ENCODE peak calls at places on chromosomes 2 and 18, in five cellular contexts. V is dorsolateral prefrontal cortex; B is CD8-positive, alpha-beta T cell; T is astrocyte of the spinal cord; R is GM23338. C is an unnamed sample.

GRCh38 chr18:34492652-34493051 is 217.4 kb upstream of the DTNA start:
- DNase-seq in V (no peak), B (no peak), T (peak; percentile 22), R (peak; percentile 60), C (no peak)

GRCh38 chr2:179613701-179614100 is 247.7 kb downstream of the ZNF385B start:
- DNase-seq in V (no peak), B (no peak), T (no peak), R (no peak), C (no peak)

GRCh38 chr2:73203055-73203681 is 794 bp downstream of the NOTO start:
- DNase-seq in V (no peak), B (no peak), T (no peak), R (peak; percentile 60), C (no peak)

GRCh38 chr18:63892544-63892943 is 5.0 kb downstream of the SERPINB2 start:
- DNase-seq in V (no peak), B (no peak), T (no peak), R (no peak), C (no peak)

GRCh38 chr2:200728630-200729029 is 83.1 kb upstream of the BZW1 start:
- DNase-seq in V (no peak), B (no peak), T (peak; percentile 19), R (no peak), C (no peak)

GRCh38 chr2:88090446-88091283 is 23.0 kb downstream of the SMYD1 start:
- DNase-seq in V (peak; percentile 62), B (no peak), T (no peak), R (no peak), C (no peak)

GRCh38 chr18:11750171-11750570 is 61.1 kb downstream of the GNAL start:
- DNase-seq in V (no peak), B (no peak), T (no peak), R (no peak), C (no peak)

GRCh38 chr2:168357799-168358504 is 98.1 kb upstream of the CERS6 start:
- DNase-seq in V (no peak), B (no peak), T (no peak), R (no peak), C (no peak)

GRCh38 chr2:201901770-201902169 is 95.4 kb downstream of the CDK15 start:
- DNase-seq in V (no peak), B (no peak), T (no peak), R (peak; percentile 67), C (no peak)

DNA sequence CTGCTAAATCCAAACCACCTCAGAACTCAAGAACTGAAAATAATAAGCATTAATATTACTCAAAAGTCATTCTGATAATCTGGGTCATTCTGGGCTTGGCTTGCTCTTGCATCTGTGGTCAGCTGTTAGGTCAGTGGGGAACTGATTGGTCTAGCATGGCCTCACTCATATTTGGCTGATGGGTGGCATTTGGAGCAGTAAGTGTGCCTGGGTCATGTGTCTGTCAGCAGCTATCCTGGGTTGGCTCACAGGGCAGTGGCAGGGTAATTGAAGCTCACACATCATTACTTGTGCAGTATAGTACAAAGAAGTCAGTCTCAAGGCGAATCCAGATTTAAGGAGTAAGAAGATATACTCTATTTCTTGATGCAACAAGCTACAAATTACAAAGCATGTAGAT is 9.6 kb downstream of the RPL37A start:
- DNase-seq in V (no peak), B (no peak), T (no peak), R (no peak), C (no peak)
- H3K4me3 ChIP-seq in V (no peak overlapping the region), B (no peak overlapping the region), T (no peak overlapping the region), R (no peak overlapping the region), C (no peak overlapping the region)

DNA sequence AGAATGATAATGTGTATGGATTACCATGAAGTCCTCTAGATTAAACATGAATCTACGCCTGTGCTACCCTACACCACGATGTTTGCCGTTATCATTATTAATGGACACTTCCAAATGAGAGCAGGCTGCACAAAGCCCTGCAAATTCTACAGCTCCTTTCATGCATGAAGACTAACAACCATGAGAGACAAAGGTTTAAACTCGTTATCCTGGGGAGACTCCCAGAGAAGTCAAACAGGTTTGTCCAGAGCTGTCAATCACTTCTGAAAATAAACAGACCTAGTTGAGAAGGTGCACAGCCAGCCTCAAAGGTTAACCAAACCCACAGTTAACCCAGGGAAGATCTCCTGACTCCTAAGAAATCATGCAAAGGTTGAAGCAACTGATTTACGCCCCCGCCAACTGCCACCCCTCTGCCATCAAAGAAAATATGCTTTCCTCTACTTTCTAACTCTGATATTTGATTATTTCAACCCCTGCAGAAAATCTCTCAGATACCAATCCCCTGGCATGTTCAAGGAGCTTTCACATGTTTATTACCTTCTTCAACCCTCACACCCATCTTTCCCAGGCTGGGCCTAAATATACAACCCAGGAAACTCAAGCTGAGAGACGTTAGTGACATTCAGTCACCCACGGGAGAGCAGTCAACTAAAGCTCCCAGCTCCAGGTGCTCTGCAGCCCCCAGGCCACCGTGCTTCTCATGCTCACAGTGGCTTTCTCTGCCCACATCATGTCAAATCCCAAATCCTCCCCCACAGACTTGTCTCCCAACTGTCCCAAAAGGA is 35.9 kb downstream of the MYO5B start:
- DNase-seq in V (no peak), B (no peak), T (no peak), R (no peak), C (no peak)
- H3K4me3 ChIP-seq in V (no peak overlapping the region), B (no peak overlapping the region), T (no peak overlapping the region), R (no peak overlapping the region), C (no peak overlapping the region)

DNA sequence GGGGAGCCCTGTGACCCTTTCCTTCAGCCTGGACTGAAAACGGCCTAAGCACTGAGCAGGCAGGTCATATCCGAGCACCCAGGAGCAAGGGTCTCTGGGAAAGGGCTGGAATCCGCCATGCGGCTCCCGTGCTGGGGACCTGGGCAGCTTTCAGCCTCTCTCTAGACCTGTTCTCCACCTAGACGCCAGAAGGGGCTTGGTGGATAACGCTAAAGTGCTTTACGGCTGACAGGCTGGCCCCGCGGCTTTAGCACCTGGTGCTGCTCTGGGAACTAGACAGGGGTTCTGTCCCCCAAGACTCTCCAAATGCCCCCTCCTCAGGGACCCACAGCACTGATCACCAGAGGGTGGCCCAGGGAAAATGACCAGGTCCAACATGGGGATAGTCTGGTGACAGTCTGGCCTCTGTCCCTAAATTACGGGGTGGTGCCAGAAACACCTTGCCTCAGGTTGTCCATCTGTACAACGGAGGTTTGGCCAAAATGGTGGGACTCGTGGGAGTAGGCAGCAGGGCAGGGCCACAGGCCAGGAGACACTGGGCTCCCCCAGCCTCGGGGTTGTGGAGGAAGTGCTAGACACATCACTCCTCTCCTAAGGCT is 13.0 kb downstream of the SDC1 start:
- DNase-seq in V (no peak), B (no peak), T (no peak), R (no peak), C (no peak)
- H3K4me3 ChIP-seq in V (no peak overlapping the region), B (no peak overlapping the region), T (no peak overlapping the region), R (no peak overlapping the region), C (no peak overlapping the region)

DNA sequence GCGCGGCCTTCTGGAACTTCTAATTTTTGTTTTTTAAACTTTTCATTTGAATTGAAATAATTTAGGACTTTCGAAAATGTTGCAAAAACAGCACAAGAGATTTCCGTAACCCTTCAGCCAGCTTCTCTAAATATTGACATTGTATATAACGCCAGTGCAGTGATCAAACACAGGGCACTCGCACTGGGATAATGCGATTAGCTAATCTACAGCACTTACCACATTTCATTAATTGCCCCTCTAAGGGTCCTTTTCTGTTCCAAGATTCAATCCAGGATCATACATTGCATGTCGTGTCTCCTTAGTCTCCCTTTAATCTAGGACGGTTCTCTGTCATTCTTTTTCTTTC is 342 bp upstream of the CD302 start:
- DNase-seq in V (no peak), B (no peak), T (no peak), R (no peak), C (no peak)
- H3K4me3 ChIP-seq in V (peak overlapping the region; percentile 76), B (peak overlapping the region; percentile 71), T (peak overlapping the region; percentile 74), R (peak overlapping the region; percentile 87), C (no peak overlapping the region)

DNA sequence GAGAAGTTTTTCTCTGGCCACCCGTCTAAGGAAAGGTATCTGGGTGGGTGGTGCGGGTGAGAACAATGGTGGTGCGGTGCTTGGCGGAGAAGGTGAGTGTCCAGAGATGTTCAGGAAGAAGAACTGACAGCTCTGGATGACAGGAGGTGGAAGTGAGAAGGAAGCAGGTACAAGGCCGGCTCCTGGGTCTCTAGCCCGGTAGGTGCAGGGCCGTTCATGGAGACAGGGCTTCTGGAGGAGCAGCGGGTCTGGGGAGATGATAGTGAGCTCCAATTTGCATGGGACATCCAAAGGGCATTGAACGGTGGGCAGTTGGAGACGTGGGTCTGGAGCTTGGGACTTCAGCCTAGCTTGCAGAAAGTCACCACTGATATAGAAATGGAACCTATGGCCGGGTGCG is 979 bp upstream of the FAHD2B start:
- DNase-seq in V (no peak), B (no peak), T (no peak), R (no peak), C (no peak)
- H3K4me3 ChIP-seq in V (peak overlapping the region; percentile 48), B (peak overlapping the region; percentile 35), T (no peak overlapping the region), R (peak overlapping the region; percentile 58), C (no peak overlapping the region)